ENCODE peak calls at places on chromosomes 12 and 14, in four cellular contexts. R is ovary, F is endodermal cell, I is stomach. P is an unnamed sample. For H3K36me3 and H3K9me3, the result is how much of the 10 kb centered on the place peaks cover.

GRCh38 chr12:31585895-31586294 is 5.0 kb downstream of the DENND5B start:
- DNase-seq in R (no peak), F (no peak), I (no peak), P (no peak)

GRCh38 chr14:33435911-33436310 is 497.2 kb downstream of the NPAS3 start:
- DNase-seq in R (no peak), F (no peak), I (no peak), P (no peak)

GRCh38 chr14:67837011-67837624 is 17.5 kb downstream of the RAD51B start:
- DNase-seq in R (peak), F (peak), I (peak), P (peak)

GRCh38 chr12:28585146-28585545 is 394.9 kb downstream of the CCDC91 start:
- DNase-seq in R (no peak), F (no peak), I (no peak), P (no peak)

GRCh38 chr14:89399157-89399556 is 17.9 kb downstream of the FOXN3 start:
- DNase-seq in R (no peak), F (no peak), I (no peak), P (peak)

GRCh38 chr12:2115101-2115845 is 62.5 kb downstream of the CACNA1C start:
- DNase-seq in R (no peak), F (no peak), I (no peak), P (no peak)

GRCh38 chr14:58701576-58701975 is 63.8 kb downstream of the DACT1 start:
- DNase-seq in R (no peak), F (no peak), I (no peak), P (no peak)

GRCh38 chr12:47825239-47825639 is 5.5 kb upstream of the HDAC7 start:
- DNase-seq in R (peak), F (no peak), I (peak), P (peak)

GRCh38 chr12:81450920-81451739 is 308.0 kb downstream of the PPFIA2 start:
- DNase-seq in R (no peak), F (peak), I (no peak), P (peak)

GRCh38 chr12:124433147-124433874 is 134.1 kb downstream of the NCOR2 start:
- DNase-seq in R (no peak), F (no peak), I (peak), P (no peak)

GRCh38 chr12:124637586-124637985 is 70.2 kb upstream of the NCOR2 start:
- DNase-seq in R (no peak), F (no peak), I (peak), P (no peak)

GRCh38 chr12:93793983-93794382 is 116.8 kb downstream of the CRADD start:
- DNase-seq in R (no peak), F (no peak), I (no peak), P (no peak)

GRCh38 chr12:46303039-46303666 is 34.3 kb upstream of the SLC38A1 start:
- DNase-seq in R (no peak), F (peak), I (peak), P (peak)

GRCh38 chr12:106084048-106084671 is 54.6 kb downstream of the NUAK1 start:
- DNase-seq in R (no peak), F (peak), I (no peak), P (no peak)

GRCh38 chr14:100662850-100663527 is 63.7 kb upstream of the DLK1 start:
- DNase-seq in R (peak), F (peak), I (peak), P (peak)

GRCh38 chr12:19437996-19438395 is 1.3 kb upstream of the AEBP2 start:
- DNase-seq in R (no peak), F (no peak), I (no peak), P (no peak)

DNA sequence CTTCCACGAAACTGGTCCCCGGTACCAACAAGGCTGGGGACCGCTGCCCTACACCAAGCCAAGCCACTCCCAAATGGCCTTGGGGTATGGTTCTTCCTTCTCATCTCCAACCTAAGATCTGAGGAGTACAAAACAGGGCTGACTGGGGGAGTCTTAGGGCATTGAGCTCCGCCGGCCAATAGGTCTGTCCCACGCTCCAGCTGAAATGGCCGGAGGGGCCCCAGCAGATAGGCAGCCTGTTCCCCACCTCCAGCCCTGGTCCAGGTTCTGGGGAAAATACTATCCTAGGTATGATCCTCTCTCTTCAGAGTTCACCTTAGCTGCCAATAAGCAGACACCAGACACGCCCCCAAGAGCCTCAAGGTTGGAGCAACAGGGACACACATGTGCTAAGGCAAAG is 90.2 kb downstream of the ACTN1 start:
- DNase-seq in R (no peak), F (no peak), I (no peak), P (no peak)
- H3K36me3 ChIP-seq in R (under half), F (half or more), I (half or more), P (under half)

DNA sequence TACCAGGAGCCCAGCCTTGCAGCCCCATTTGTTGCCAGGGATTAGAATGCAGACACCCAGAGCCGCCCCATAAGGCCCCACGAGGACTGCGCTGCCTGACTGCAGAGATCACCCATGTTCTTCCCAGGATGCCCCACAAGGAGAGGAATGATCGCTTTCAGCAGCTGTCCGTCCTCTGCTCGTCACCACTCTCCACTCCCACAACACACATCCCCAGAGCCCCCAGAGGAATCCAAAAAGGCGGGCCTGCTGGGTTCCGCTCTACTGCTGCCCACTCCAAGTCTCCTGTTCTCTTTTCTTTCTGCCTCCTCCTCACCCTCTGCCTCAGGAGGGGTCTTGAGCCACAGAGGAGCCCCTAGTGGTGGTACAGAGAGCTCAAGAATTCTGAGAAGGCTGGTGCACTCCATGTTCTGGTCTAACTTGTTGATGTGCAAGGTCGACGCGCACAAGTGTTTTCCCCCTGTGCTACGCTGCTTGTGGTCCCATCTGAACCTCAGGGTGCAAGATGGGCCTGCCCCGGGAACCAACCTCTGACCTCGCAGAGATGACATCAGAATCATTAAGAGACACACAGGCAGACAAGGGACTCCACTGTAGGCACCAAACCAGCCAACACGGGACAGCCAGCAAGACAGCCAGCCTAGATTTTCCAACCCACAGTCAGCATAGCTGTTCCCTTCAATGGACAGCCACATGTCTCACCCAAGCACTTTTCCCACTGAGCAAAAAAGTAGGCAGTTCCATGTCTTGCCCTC is 30.0 kb downstream of the PXN start:
- DNase-seq in R (no peak), F (peak), I (no peak), P (no peak)
- TF ChIP-seq CTCF in R (no peak), F (peak), I (no peak), P (peak)

GRCh38 chr14:105909046-105909827 is 382.9 kb downstream of the TMEM121 start:
- DNase-seq in R (no peak), F (no peak), I (no peak), P (no peak)
- H3K9me3 ChIP-seq in R (under half), F (under half), I (under half), P (under half)

GRCh38 chr12:120571299-120571698 is 9.9 kb downstream of the POP5 start:
- DNase-seq in R (no peak), F (no peak), I (no peak), P (no peak)
- H3K36me3 ChIP-seq in R (under half), F (half or more), I (half or more), P (half or more)